ENCODE peak calls at places on chromosomes 1 and 21, in four cellular contexts. J, F, I and A are unnamed samples.

GRCh38 chr1:41738475-41738874 is 180.2 kb downstream of the HIVEP3 start:
- DNase-seq in I (no peak), J (no peak), F (no peak), A (no peak)

GRCh38 chr1:202958544-202959275 is 598 bp upstream of the ADIPOR1 start:
- DNase-seq in F (no peak), J (peak), I (no peak), A (peak)

GRCh38 chr1:19577001-19577400 is 67.1 kb upstream of the NBL1 start:
- DNase-seq in J (no peak), I (no peak), F (no peak), A (no peak)

GRCh38 chr1:248850536-248851251 is 8.2 kb downstream of the ZNF692 start:
- DNase-seq in F (no peak), I (no peak), J (no peak), A (no peak)

GRCh38 chr1:56584910-56585528 is 5.7 kb upstream of the PLPP3 start:
- DNase-seq in J (peak), I (no peak), F (peak), A (peak)

GRCh38 chr1:67171978-67172377 is 5.7 kb downstream of the IL23R start:
- DNase-seq in J (no peak), I (no peak), F (no peak), A (no peak)

GRCh38 chr1:214476958-214477870 is 74.2 kb downstream of the PTPN14 start:
- DNase-seq in F (no peak), I (no peak), J (no peak), A (no peak)

GRCh38 chr1:23908453-23909341 is 4.5 kb downstream of the CNR2 start:
- DNase-seq in F (no peak), I (peak), J (peak), A (no peak)

GRCh38 chr1:118110580-118110979 is 74.4 kb downstream of the SPAG17 start:
- DNase-seq in J (no peak), I (no peak), F (no peak), A (no peak)

GRCh38 chr1:201696217-201696761 is 132.7 kb upstream of the IPO9 start:
- DNase-seq in J (no peak), I (no peak), F (no peak), A (peak)

GRCh38 chr1:203185585-203185984 is 919 bp downstream of the CHI3L1 start:
- DNase-seq in J (no peak), F (no peak), I (no peak), A (no peak)

GRCh38 chr1:227897704-227898438 is 49.9 kb downstream of the WNT9A start:
- DNase-seq in I (no peak), J (no peak), F (no peak), A (no peak)

GRCh38 chr1:65108025-65108692 is 39.8 kb upstream of the AK4 start:
- DNase-seq in J (no peak), I (no peak), F (no peak), A (no peak)

GRCh38 chr1:211925016-211925415 is 94.5 kb upstream of the LPGAT1 start:
- DNase-seq in F (no peak), J (peak), I (no peak), A (no peak)

GRCh38 chr1:58768332-58768731 is 15.5 kb downstream of the JUN start:
- DNase-seq in F (no peak), J (no peak), I (no peak), A (no peak)

GRCh38 chr21:45265721-45266517 is 21.8 kb downstream of the POFUT2 start:
- DNase-seq in I (no peak), J (no peak), F (no peak), A (no peak)

GRCh38 chr1:34800214-34800613 is 7.4 kb downstream of the GJA4 start:
- DNase-seq in J (no peak), F (no peak), I (peak), A (no peak)

GRCh38 chr1:221989741-221990140 is 247.9 kb upstream of the DUSP10 start:
- DNase-seq in F (no peak), J (no peak), I (no peak), A (no peak)

GRCh38 chr1:221988829-221989228 is 246.9 kb upstream of the DUSP10 start:
- DNase-seq in F (no peak), J (no peak), I (no peak), A (no peak)

GRCh38 chr1:221991221-221991620 is 249.3 kb upstream of the DUSP10 start:
- DNase-seq in J (no peak), F (no peak), I (no peak), A (no peak)

GRCh38 chr1:221992427-221992826 is 250.5 kb upstream of the DUSP10 start:
- DNase-seq in I (peak), F (no peak), J (no peak), A (no peak)

DNA sequence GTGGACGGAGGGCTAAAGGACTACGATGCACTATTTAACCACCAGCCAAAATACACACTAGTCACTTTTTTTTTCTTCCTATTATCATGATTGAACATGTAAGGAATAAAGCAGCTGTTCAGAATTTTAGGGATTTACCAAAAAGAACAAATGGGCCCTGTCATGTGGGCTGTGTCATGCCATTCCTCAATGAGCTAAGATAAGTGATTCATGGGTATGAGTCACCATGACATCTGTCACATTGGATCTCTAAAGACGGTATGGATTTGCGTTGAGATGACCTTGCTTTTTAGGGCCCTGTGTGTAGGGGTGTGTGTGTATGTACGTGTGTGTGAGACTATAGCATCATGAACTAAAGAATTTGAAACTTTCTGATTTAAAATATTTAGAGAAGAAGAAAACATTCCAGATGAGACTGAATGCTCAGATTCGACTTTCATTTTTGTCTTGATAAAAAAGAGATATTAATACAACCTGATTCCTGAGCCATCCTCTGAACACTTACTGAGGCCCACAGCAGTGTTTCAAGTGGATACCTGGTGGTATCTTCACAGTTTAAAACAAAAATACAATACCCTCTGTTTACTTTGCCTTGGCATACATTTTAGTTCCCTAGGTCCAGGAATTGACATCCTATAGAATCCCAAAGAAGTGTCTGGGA is 246.1 kb upstream of the DUSP10 start:
- DNase-seq in I (no peak), F (peak), J (peak), A (no peak)
- TF ChIP-seq FOXM1 in I (no peak), F (no peak), J (no peak), A (no peak)

GRCh38 chr1:54711536-54711935 is 4.1 kb upstream of the TTC4 start:
- DNase-seq in F (no peak), I (no peak), J (no peak), A (no peak)

GRCh38 chr1:54710841-54711240 is 4.8 kb upstream of the TTC4 start:
- DNase-seq in F (no peak), J (no peak), I (no peak), A (no peak)

GRCh38 chr1:54708385-54708784 is 7.3 kb upstream of the TTC4 start:
- DNase-seq in I (no peak), F (no peak), J (no peak), A (no peak)

GRCh38 chr1:54706419-54706818 is 9.2 kb upstream of the TTC4 start:
- DNase-seq in J (no peak), F (no peak), I (no peak), A (no peak)

GRCh38 chr1:54709547-54710292 is 5.9 kb upstream of the TTC4 start:
- DNase-seq in J (no peak), I (no peak), F (no peak), A (no peak)
- H3K4me3 ChIP-seq in J (no peak), I (no peak), F (no peak), A (no peak)

DNA sequence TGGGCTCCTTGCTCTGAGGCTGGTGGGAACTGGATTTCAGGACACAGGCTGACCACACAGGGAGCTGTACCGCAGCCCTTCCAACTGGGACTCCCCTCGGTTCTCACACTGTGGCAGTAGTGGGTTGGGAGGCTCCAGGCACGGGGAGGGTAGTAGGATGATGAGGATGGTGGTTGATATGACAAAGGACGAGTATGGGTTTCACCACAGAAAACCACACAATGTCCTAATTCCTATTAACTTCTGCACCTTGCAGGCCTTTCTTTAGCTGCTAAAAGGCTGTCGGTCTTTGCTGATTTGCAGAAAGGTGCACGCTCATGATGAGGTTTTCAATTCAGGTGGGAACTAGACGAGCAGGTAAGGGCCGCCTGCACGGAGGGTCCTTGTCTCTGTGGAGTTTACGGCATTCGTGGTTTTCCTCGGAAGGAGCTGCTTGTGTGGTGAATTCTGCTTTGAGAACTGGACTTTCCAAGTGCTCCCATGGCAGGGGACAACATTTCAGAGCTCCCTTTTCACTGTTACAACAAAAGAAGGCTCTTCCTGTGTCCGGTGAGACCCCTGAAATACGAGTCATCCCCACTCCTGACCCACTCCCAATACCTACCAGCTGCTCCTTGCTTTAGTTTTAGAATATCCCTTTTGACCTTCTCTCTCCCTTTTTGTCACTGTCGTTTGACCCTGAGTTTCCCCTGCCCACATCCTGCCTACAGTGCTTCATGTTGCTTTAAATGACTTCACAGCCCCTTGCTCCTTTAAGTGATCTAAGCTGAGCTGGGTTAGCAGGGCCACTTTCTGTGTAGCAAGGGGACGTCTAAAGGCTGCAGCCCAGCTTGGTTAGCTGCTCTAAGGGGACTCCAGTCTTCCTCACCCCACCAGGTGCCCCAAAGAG is 125.1 kb downstream of the MRPS6 start:
- DNase-seq in I (peak), J (no peak), F (no peak), A (no peak)
- TF ChIP-seq RAD21 in I (no peak), J (no peak), F (no peak), A (no peak)

GRCh38 chr1:98030976-98031375 is 110.1 kb upstream of the DPYD start:
- DNase-seq in I (no peak), J (no peak), F (no peak), A (no peak)

GRCh38 chr1:98027044-98027443 is 106.2 kb upstream of the DPYD start:
- DNase-seq in F (no peak), I (no peak), J (no peak), A (no peak)

GRCh38 chr1:98028800-98029199 is 108.0 kb upstream of the DPYD start:
- DNase-seq in I (no peak), F (no peak), J (no peak), A (no peak)

GRCh38 chr1:98030483-98030882 is 109.6 kb upstream of the DPYD start:
- DNase-seq in F (no peak), J (no peak), I (no peak), A (no peak)

DNA sequence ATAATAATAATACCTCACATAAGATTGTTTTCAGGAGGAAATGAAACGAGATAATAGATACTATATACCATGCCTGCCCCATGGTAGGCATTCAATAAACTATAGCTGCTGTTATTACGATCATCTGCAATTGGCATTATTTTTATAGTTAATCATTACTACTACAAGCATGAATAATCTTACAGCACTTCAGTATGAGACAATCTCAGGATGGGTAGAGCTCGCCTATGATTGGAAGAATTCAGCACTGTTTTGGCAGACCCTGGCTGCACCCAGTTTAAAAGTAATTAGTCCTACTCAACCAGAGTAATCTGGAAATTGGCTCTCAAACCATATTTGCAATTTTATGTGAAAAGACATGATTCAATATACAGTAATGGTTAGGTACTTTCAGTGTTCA is 105.0 kb upstream of the DPYD start:
- DNase-seq in F (no peak), J (no peak), I (no peak), A (no peak)
- TF ChIP-seq FOXM1 in F (no peak), J (no peak), I (no peak), A (no peak)

GRCh38 chr1:220093361-220094015 is 444 bp upstream of the IARS2 start:
- DNase-seq in F (no peak), I (no peak), J (no peak), A (no peak)
- H3K4me3 ChIP-seq in F (peak), I (no peak), J (peak), A (no peak)

DNA sequence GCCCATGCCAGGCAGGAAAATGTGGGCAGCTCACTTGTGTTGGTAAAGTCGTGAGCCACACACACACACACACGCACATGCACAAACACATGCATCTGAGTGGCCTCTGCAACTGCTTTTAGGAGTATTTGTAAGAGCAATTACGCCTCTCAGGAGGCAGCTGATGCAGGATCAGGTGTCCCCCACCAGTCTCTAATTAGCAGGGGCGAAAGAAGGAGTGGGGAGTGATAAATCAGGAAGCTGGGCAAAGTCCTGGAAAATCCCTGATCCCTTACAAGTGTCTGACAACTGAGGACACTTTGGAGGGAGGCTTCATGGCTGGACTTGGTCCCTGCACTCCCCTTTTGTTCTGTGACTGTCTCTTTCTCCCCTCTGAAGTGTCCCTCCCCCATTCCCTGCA is 5.7 kb upstream of the IVL start:
- DNase-seq in J (no peak), F (no peak), I (no peak), A (no peak)
- TF ChIP-seq RAD21 in J (no peak), F (no peak), I (no peak), A (no peak)

GRCh38 chr1:13735168-13735930 is 35.4 kb downstream of the PRDM2 start:
- DNase-seq in I (no peak), J (no peak), F (no peak), A (no peak)

GRCh38 chr1:13731897-13732296 is 31.9 kb downstream of the PRDM2 start:
- DNase-seq in J (no peak), I (no peak), F (no peak), A (no peak)

GRCh38 chr1:13730751-13731482 is 30.9 kb downstream of the PRDM2 start:
- DNase-seq in J (no peak), I (peak), F (no peak), A (no peak)

GRCh38 chr1:13733705-13734104 is 33.7 kb downstream of the PRDM2 start:
- DNase-seq in I (no peak), F (no peak), J (no peak), A (no peak)

GRCh38 chr1:13732971-13733667 is 33.1 kb downstream of the PRDM2 start:
- DNase-seq in F (no peak), J (no peak), I (no peak), A (no peak)
- TF ChIP-seq FOXM1 in F (no peak), J (no peak), I (no peak), A (no peak)

GRCh38 chr1:1229770-1230169 is 2.0 kb downstream of the SDF4 start:
- DNase-seq in I (no peak), F (no peak), J (no peak), A (no peak)
- H3K4me3 ChIP-seq in I (peak), F (no peak), J (no peak), A (no peak)

GRCh38 chr1:200452850-200453543 is 43.2 kb upstream of the ZNF281 start:
- DNase-seq in I (no peak), F (no peak), J (no peak), A (no peak)

GRCh38 chr1:200457810-200458209 is 48.0 kb upstream of the ZNF281 start:
- DNase-seq in I (no peak), F (no peak), J (no peak), A (no peak)

GRCh38 chr1:200454425-200454824 is 44.6 kb upstream of the ZNF281 start:
- DNase-seq in F (no peak), I (no peak), J (no peak), A (peak)

GRCh38 chr1:200458780-200459179 is 48.9 kb upstream of the ZNF281 start:
- DNase-seq in I (no peak), J (no peak), F (no peak), A (no peak)

GRCh38 chr1:200453544-200453905 is 43.7 kb upstream of the ZNF281 start:
- DNase-seq in I (no peak), J (no peak), F (no peak), A (no peak)
- TF ChIP-seq RAD21 in I (no peak), J (no peak), F (no peak), A (no peak)